ENCODE peak calls at places on chromosomes 6 and 20, in ten cellular contexts. One of them, this sample, is unnamed.

GRCh38 chr20:32465092-32465900 is 107.2 kb downstream of the ASXL1 start:
- DNase-seq in MM.1S: no peak
- DNase-seq in GM10248: no peak
- DNase-seq in IMR-90: peak
- DNase-seq in HCT116: no peak
- DNase-seq in progenitor cell of endocrine pancreas: no peak
- DNase-seq in heart left ventricle: peak
- DNase-seq in CD8-positive, alpha-beta T cell: no peak
- DNase-seq in stomach: peak
- DNase-seq in lower leg skin: no peak
- DNase-seq in this sample: no peak

GRCh38 chr6:66605971-66606370 is 898.9 kb upstream of the EYS start:
- DNase-seq in MM.1S: no peak
- DNase-seq in GM10248: no peak
- DNase-seq in IMR-90: peak
- DNase-seq in HCT116: no peak
- DNase-seq in progenitor cell of endocrine pancreas: no peak
- DNase-seq in heart left ventricle: no peak
- DNase-seq in CD8-positive, alpha-beta T cell: no peak
- DNase-seq in stomach: no peak
- DNase-seq in lower leg skin: no peak
- DNase-seq in this sample: no peak

GRCh38 chr6:137776786-137777185 is 90.3 kb upstream of the TNFAIP3 start:
- DNase-seq in MM.1S: no peak
- DNase-seq in GM10248: no peak
- DNase-seq in IMR-90: peak
- DNase-seq in HCT116: no peak
- DNase-seq in progenitor cell of endocrine pancreas: no peak
- DNase-seq in heart left ventricle: no peak
- DNase-seq in CD8-positive, alpha-beta T cell: no peak
- DNase-seq in stomach: no peak
- DNase-seq in lower leg skin: no peak
- DNase-seq in this sample: no peak

GRCh38 chr20:49659096-49659495 is 54.6 kb downstream of the B4GALT5 start:
- DNase-seq in MM.1S: no peak
- DNase-seq in GM10248: no peak
- DNase-seq in IMR-90: no peak
- DNase-seq in HCT116: no peak
- DNase-seq in progenitor cell of endocrine pancreas: no peak
- DNase-seq in heart left ventricle: no peak
- DNase-seq in CD8-positive, alpha-beta T cell: no peak
- DNase-seq in stomach: no peak
- DNase-seq in lower leg skin: no peak
- DNase-seq in this sample: no peak

GRCh38 chr20:57243480-57244220 is 22.8 kb downstream of the BMP7 start:
- DNase-seq in MM.1S: no peak
- DNase-seq in GM10248: no peak
- DNase-seq in IMR-90: no peak
- DNase-seq in HCT116: no peak
- DNase-seq in progenitor cell of endocrine pancreas: no peak
- DNase-seq in heart left ventricle: no peak
- DNase-seq in CD8-positive, alpha-beta T cell: no peak
- DNase-seq in stomach: no peak
- DNase-seq in lower leg skin: no peak
- DNase-seq in this sample: no peak

GRCh38 chr6:48624631-48625030 is 513.6 kb upstream of the PTCHD4 start:
- DNase-seq in MM.1S: no peak
- DNase-seq in GM10248: no peak
- DNase-seq in IMR-90: no peak
- DNase-seq in HCT116: no peak
- DNase-seq in progenitor cell of endocrine pancreas: no peak
- DNase-seq in heart left ventricle: no peak
- DNase-seq in CD8-positive, alpha-beta T cell: no peak
- DNase-seq in stomach: no peak
- DNase-seq in lower leg skin: no peak
- DNase-seq in this sample: no peak

GRCh38 chr6:167517546-167517945 is 192.7 kb downstream of the TTLL2 start:
- DNase-seq in MM.1S: no peak
- DNase-seq in GM10248: no peak
- DNase-seq in IMR-90: no peak
- DNase-seq in HCT116: no peak
- DNase-seq in progenitor cell of endocrine pancreas: no peak
- DNase-seq in heart left ventricle: no peak
- DNase-seq in CD8-positive, alpha-beta T cell: no peak
- DNase-seq in stomach: no peak
- DNase-seq in lower leg skin: no peak
- DNase-seq in this sample: no peak

GRCh38 chr20:8018928-8019177 is 708 bp downstream of the TMX4 start:
- DNase-seq in MM.1S: no peak
- DNase-seq in GM10248: no peak
- DNase-seq in IMR-90: peak
- DNase-seq in HCT116: no peak
- DNase-seq in progenitor cell of endocrine pancreas: no peak
- DNase-seq in heart left ventricle: no peak
- DNase-seq in CD8-positive, alpha-beta T cell: no peak
- DNase-seq in stomach: no peak
- DNase-seq in lower leg skin: no peak
- DNase-seq in this sample: no peak

GRCh38 chr6:166006593-166007301 is 160.9 kb downstream of the TBXT start:
- DNase-seq in MM.1S: no peak
- DNase-seq in GM10248: no peak
- DNase-seq in IMR-90: peak
- DNase-seq in HCT116: no peak
- DNase-seq in progenitor cell of endocrine pancreas: no peak
- DNase-seq in heart left ventricle: no peak
- DNase-seq in CD8-positive, alpha-beta T cell: no peak
- DNase-seq in stomach: no peak
- DNase-seq in lower leg skin: peak
- DNase-seq in this sample: no peak

GRCh38 chr6:44046516-44047178 is 80.6 kb downstream of the MRPL14 start:
- DNase-seq in MM.1S: no peak
- DNase-seq in GM10248: no peak
- DNase-seq in IMR-90: no peak
- DNase-seq in HCT116: no peak
- DNase-seq in progenitor cell of endocrine pancreas: no peak
- DNase-seq in heart left ventricle: no peak
- DNase-seq in CD8-positive, alpha-beta T cell: no peak
- DNase-seq in stomach: no peak
- DNase-seq in lower leg skin: no peak
- DNase-seq in this sample: no peak

GRCh38 chr6:68237205-68237604 is 397.9 kb upstream of the ADGRB3 start:
- DNase-seq in MM.1S: no peak
- DNase-seq in GM10248: no peak
- DNase-seq in IMR-90: no peak
- DNase-seq in HCT116: no peak
- DNase-seq in progenitor cell of endocrine pancreas: no peak
- DNase-seq in heart left ventricle: no peak
- DNase-seq in CD8-positive, alpha-beta T cell: no peak
- DNase-seq in stomach: no peak
- DNase-seq in lower leg skin: no peak
- DNase-seq in this sample: no peak
- TF ChIP-seq CTCF in MM.1S: no peak
- TF ChIP-seq CTCF in GM10248: no peak
- TF ChIP-seq CTCF in IMR-90: no peak
- TF ChIP-seq CTCF in HCT116: no peak
- TF ChIP-seq CTCF in progenitor cell of endocrine pancreas: no peak
- TF ChIP-seq CTCF in heart left ventricle: no peak
- TF ChIP-seq CTCF in CD8-positive, alpha-beta T cell: no peak
- TF ChIP-seq CTCF in stomach: no peak
- TF ChIP-seq CTCF in lower leg skin: no peak
- TF ChIP-seq CTCF in this sample: no peak

GRCh38 chr20:2260250-2260649 is 35.6 kb upstream of the TGM3 start:
- DNase-seq in MM.1S: no peak
- DNase-seq in GM10248: no peak
- DNase-seq in IMR-90: no peak
- DNase-seq in HCT116: no peak
- DNase-seq in progenitor cell of endocrine pancreas: no peak
- DNase-seq in heart left ventricle: no peak
- DNase-seq in CD8-positive, alpha-beta T cell: no peak
- DNase-seq in stomach: no peak
- DNase-seq in lower leg skin: peak
- DNase-seq in this sample: no peak
- TF ChIP-seq CTCF in MM.1S: no peak
- TF ChIP-seq CTCF in GM10248: no peak
- TF ChIP-seq CTCF in IMR-90: no peak
- TF ChIP-seq CTCF in HCT116: no peak
- TF ChIP-seq CTCF in progenitor cell of endocrine pancreas: no peak
- TF ChIP-seq CTCF in heart left ventricle: no peak
- TF ChIP-seq CTCF in CD8-positive, alpha-beta T cell: no peak
- TF ChIP-seq CTCF in stomach: no peak
- TF ChIP-seq CTCF in lower leg skin: no peak
- TF ChIP-seq CTCF in this sample: no peak

DNA sequence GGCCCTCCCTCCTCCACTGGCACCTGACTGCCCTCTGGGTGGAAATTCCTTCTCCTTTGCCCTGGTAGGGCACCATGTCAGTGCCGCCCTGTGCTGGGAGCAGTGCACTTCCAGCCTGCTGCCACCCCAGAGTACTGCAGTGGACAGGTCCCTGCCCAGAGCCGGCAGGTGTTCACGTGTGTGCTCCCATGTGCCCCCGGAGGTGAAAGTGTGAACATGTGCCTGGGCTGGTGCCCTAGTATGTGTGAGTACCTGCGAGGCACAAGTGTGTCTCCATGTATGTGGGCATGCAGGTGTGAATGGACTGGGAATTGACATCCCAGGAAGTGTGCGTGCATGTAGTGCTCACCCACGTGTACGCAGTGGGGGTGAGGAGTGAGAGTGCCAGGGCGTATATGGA is 29.4 kb downstream of the SDCBP2 start:
- DNase-seq in MM.1S: peak
- DNase-seq in GM10248: peak
- DNase-seq in IMR-90: no peak
- DNase-seq in HCT116: peak
- DNase-seq in progenitor cell of endocrine pancreas: no peak
- DNase-seq in heart left ventricle: no peak
- DNase-seq in CD8-positive, alpha-beta T cell: peak
- DNase-seq in stomach: no peak
- DNase-seq in lower leg skin: no peak
- DNase-seq in this sample: no peak
- TF ChIP-seq CTCF in MM.1S: peak
- TF ChIP-seq CTCF in GM10248: no peak
- TF ChIP-seq CTCF in IMR-90: no peak
- TF ChIP-seq CTCF in HCT116: peak
- TF ChIP-seq CTCF in progenitor cell of endocrine pancreas: peak
- TF ChIP-seq CTCF in heart left ventricle: no peak
- TF ChIP-seq CTCF in CD8-positive, alpha-beta T cell: peak
- TF ChIP-seq CTCF in stomach: no peak
- TF ChIP-seq CTCF in lower leg skin: no peak
- TF ChIP-seq CTCF in this sample: no peak

GRCh38 chr6:34146021-34146782 is at the start of gene GRM4:
- DNase-seq in MM.1S: no peak
- DNase-seq in GM10248: no peak
- DNase-seq in IMR-90: no peak
- DNase-seq in HCT116: no peak
- DNase-seq in progenitor cell of endocrine pancreas: no peak
- DNase-seq in heart left ventricle: peak
- DNase-seq in CD8-positive, alpha-beta T cell: no peak
- DNase-seq in stomach: no peak
- DNase-seq in lower leg skin: no peak
- DNase-seq in this sample: no peak

GRCh38 chr6:34143884-34144580 is 1.9 kb downstream of the GRM4 start:
- DNase-seq in MM.1S: no peak
- DNase-seq in GM10248: no peak
- DNase-seq in IMR-90: no peak
- DNase-seq in HCT116: no peak
- DNase-seq in progenitor cell of endocrine pancreas: peak
- DNase-seq in heart left ventricle: no peak
- DNase-seq in CD8-positive, alpha-beta T cell: peak
- DNase-seq in stomach: no peak
- DNase-seq in lower leg skin: no peak
- DNase-seq in this sample: no peak

GRCh38 chr6:34144581-34145160 is 1.2 kb downstream of the GRM4 start:
- DNase-seq in MM.1S: no peak
- DNase-seq in GM10248: no peak
- DNase-seq in IMR-90: no peak
- DNase-seq in HCT116: no peak
- DNase-seq in progenitor cell of endocrine pancreas: no peak
- DNase-seq in heart left ventricle: peak
- DNase-seq in CD8-positive, alpha-beta T cell: no peak
- DNase-seq in stomach: no peak
- DNase-seq in lower leg skin: no peak
- DNase-seq in this sample: no peak

GRCh38 chr6:34146801-34147592 is 1.1 kb upstream of the GRM4 start:
- DNase-seq in MM.1S: no peak
- DNase-seq in GM10248: no peak
- DNase-seq in IMR-90: peak
- DNase-seq in HCT116: no peak
- DNase-seq in progenitor cell of endocrine pancreas: no peak
- DNase-seq in heart left ventricle: peak
- DNase-seq in CD8-positive, alpha-beta T cell: no peak
- DNase-seq in stomach: no peak
- DNase-seq in lower leg skin: no peak
- DNase-seq in this sample: no peak

DNA sequence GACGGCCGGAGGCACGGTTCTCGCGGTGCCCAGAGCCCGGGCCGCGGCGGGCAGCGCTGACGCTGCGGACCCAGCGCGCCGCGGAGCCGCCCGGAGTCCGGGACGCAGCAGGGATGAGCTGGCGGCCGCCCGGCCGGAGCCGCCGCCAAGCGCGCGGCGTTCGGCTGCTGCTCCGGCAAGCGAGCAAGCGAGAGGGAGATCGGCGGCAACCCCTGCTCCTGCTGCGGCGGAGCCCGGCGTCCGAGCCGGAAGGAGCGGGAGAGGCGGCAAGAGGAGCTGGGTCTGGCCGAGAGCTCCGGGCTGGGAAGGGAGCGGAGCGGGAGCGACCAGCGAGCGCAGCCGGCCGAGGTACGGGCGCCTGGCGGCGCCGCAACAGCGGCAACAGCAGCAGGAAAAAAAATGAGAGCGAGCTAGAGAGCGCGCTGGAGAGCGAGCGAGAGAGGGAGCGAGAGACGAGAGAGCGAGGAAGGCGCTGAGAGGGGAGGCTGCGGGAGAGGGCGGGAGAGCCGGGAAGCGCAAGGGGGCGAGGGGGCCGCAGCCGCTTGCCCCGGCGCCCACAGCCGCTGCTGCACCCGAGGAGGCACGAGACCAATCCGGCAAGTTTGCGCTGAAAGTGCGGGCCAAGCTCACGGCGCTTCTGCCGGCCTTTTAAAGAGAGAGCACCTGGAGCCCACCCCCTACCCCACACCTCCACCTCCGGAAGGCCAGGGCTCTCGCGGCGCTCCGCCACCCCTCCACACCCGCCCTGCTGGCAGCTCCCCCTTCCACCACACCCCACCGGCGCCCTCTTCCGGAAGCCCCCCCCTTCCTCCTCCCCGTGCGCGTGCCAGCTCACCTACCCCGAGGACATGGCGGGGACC is 496 bp downstream of the GRM4 start:
- DNase-seq in MM.1S: no peak
- DNase-seq in GM10248: no peak
- DNase-seq in IMR-90: peak
- DNase-seq in HCT116: no peak
- DNase-seq in progenitor cell of endocrine pancreas: no peak
- DNase-seq in heart left ventricle: peak
- DNase-seq in CD8-positive, alpha-beta T cell: peak
- DNase-seq in stomach: no peak
- DNase-seq in lower leg skin: no peak
- DNase-seq in this sample: no peak
- TF ChIP-seq CTCF in MM.1S: no peak
- TF ChIP-seq CTCF in GM10248: no peak
- TF ChIP-seq CTCF in IMR-90: no peak
- TF ChIP-seq CTCF in HCT116: no peak
- TF ChIP-seq CTCF in progenitor cell of endocrine pancreas: peak
- TF ChIP-seq CTCF in heart left ventricle: no peak
- TF ChIP-seq CTCF in CD8-positive, alpha-beta T cell: no peak
- TF ChIP-seq CTCF in stomach: no peak
- TF ChIP-seq CTCF in lower leg skin: no peak
- TF ChIP-seq CTCF in this sample: no peak